ENCODE peak calls at places on chromosomes 13 and 19, in ten cellular contexts. F, Z, Q, I, L, O, X, D, A and K are unnamed samples.

GRCh38 chr13:21673592-21674270 is 2.9 kb downstream of the FGF9 start:
- DNase-seq in F (peak; percentile 44), Z (peak; percentile 84), Q (peak; percentile 84), I (peak; percentile 40), L (no peak), O (no peak), X (no peak), D (peak; percentile 48), A (peak; percentile 67), K (no peak)

GRCh38 chr19:5903502-5904301 is at the start of gene NDUFA11:
- DNase-seq in F (peak; percentile 97), Z (peak; percentile 97), Q (peak; percentile 98), I (peak; percentile 88), L (no peak), O (peak; percentile 97), X (peak; percentile 97), D (peak; percentile 97), A (peak; percentile 90), K (peak; percentile 98)

GRCh38 chr19:17424743-17425365 is 5.0 kb downstream of the MVB12A start:
- DNase-seq in F (peak; percentile 54), Z (peak; percentile 92), Q (peak; percentile 94), I (no peak), L (no peak), O (no peak), X (peak; percentile 64), D (peak; percentile 15), A (peak; percentile 72), K (peak; percentile 28)

GRCh38 chr19:15331419-15332310 is 674 bp downstream of the BRD4 start:
- DNase-seq in F (peak; percentile 74), Z (peak; percentile 71), Q (peak; percentile 71), I (no peak), L (no peak), O (peak; percentile 37), X (no peak), D (peak; percentile 73), A (no peak), K (peak; percentile 33)

GRCh38 chr13:19644947-19645439 is 11.5 kb downstream of the MPHOSPH8 start:
- DNase-seq in F (no peak), Z (no peak), Q (no peak), I (no peak), L (no peak), O (no peak), X (no peak), D (no peak), A (no peak), K (no peak)

GRCh38 chr13:79869326-79869725 is 388.4 kb downstream of the NDFIP2 start:
- DNase-seq in F (no peak), Z (no peak), Q (peak; percentile 71), I (no peak), L (no peak), O (peak; percentile 31), X (no peak), D (no peak), A (no peak), K (no peak)

GRCh38 chr19:19642506-19643157 is 825 bp downstream of the GMIP start:
- DNase-seq in F (peak; percentile 70), Z (no peak), Q (peak; percentile 37), I (no peak), L (no peak), O (peak; percentile 35), X (peak; percentile 46), D (peak; percentile 60), A (no peak), K (no peak)

GRCh38 chr13:45433381-45433790 is 15.2 kb upstream of the SLC25A30 start:
- DNase-seq in F (no peak), Z (peak; percentile 27), Q (no peak), I (no peak), L (no peak), O (no peak), X (no peak), D (no peak), A (no peak), K (no peak)

GRCh38 chr13:42355841-42356575 is 84.1 kb downstream of the AKAP11 start:
- DNase-seq in F (peak; percentile 65), Z (no peak), Q (no peak), I (no peak), L (no peak), O (no peak), X (no peak), D (peak; percentile 23), A (no peak), K (no peak)

GRCh38 chr13:112828082-112828699 is 138.4 kb downstream of the ATP11A start:
- DNase-seq in F (no peak), Z (no peak), Q (no peak), I (no peak), L (no peak), O (no peak), X (no peak), D (no peak), A (no peak), K (no peak)

GRCh38 chr19:2288743-2289713 is 7.1 kb upstream of the PEAK3 start:
- DNase-seq in F (no peak), Z (no peak), Q (no peak), I (no peak), L (no peak), O (no peak), X (no peak), D (no peak), A (no peak), K (no peak)

GRCh38 chr13:94712812-94713555 is 639 bp upstream of the SOX21 start:
- DNase-seq in F (no peak), Z (peak; percentile 72), Q (peak; percentile 85), I (no peak), L (no peak), O (peak; percentile 9), X (no peak), D (no peak), A (peak; percentile 21), K (peak; percentile 35)